ENCODE peak calls at places on chromosomes 1 and 21, in eight cellular contexts. One of them, this sample, is unnamed.

GRCh38 chr1:1535989-1536937 is 4.2 kb downstream of the TMEM240 start:
- DNase-seq in ascending aorta: no peak
- DNase-seq in endothelial cell: no peak
- DNase-seq in activated T-cell treated with anti-CD3 and anti-CD28 coated beads, Interleukin-2, amount 50 U/mL, for 4 hours: no peak
- DNase-seq in left lung: no peak
- DNase-seq in NCI-H1436: no peak
- DNase-seq in left ventricle myocardium inferior: no peak
- DNase-seq in activated naive CD8-positive, alpha-beta T cell treated with anti-CD3 and anti-CD28 coated beads for 36 hours: no peak
- DNase-seq in this sample: no peak

GRCh38 chr1:110597966-110598365 is 8.2 kb downstream of the KCNA2 start:
- DNase-seq in left ventricle myocardium inferior: no peak
- DNase-seq in ascending aorta: no peak
- DNase-seq in activated naive CD8-positive, alpha-beta T cell treated with anti-CD3 and anti-CD28 coated beads for 36 hours: no peak
- DNase-seq in activated T-cell treated with anti-CD3 and anti-CD28 coated beads, Interleukin-2, amount 50 U/mL, for 4 hours: no peak
- DNase-seq in NCI-H1436: no peak
- DNase-seq in endothelial cell: no peak
- DNase-seq in left lung: no peak
- DNase-seq in this sample: no peak

GRCh38 chr21:46081022-46081861 is 16.7 kb upstream of the COL6A2 start:
- DNase-seq in left lung: peak
- DNase-seq in left ventricle myocardium inferior: no peak
- DNase-seq in activated T-cell treated with anti-CD3 and anti-CD28 coated beads, Interleukin-2, amount 50 U/mL, for 4 hours: no peak
- DNase-seq in activated naive CD8-positive, alpha-beta T cell treated with anti-CD3 and anti-CD28 coated beads for 36 hours: no peak
- DNase-seq in NCI-H1436: no peak
- DNase-seq in ascending aorta: no peak
- DNase-seq in endothelial cell: no peak
- DNase-seq in this sample: no peak

GRCh38 chr1:85427844-85428243 is 37.1 kb downstream of the DDAH1 start:
- DNase-seq in activated naive CD8-positive, alpha-beta T cell treated with anti-CD3 and anti-CD28 coated beads for 36 hours: no peak
- DNase-seq in ascending aorta: no peak
- DNase-seq in endothelial cell: no peak
- DNase-seq in left lung: no peak
- DNase-seq in NCI-H1436: no peak
- DNase-seq in left ventricle myocardium inferior: no peak
- DNase-seq in activated T-cell treated with anti-CD3 and anti-CD28 coated beads, Interleukin-2, amount 50 U/mL, for 4 hours: no peak
- DNase-seq in this sample: no peak

GRCh38 chr1:175287849-175288248 is 95.3 kb upstream of the KIAA0040 start:
- DNase-seq in activated T-cell treated with anti-CD3 and anti-CD28 coated beads, Interleukin-2, amount 50 U/mL, for 4 hours: no peak
- DNase-seq in activated naive CD8-positive, alpha-beta T cell treated with anti-CD3 and anti-CD28 coated beads for 36 hours: no peak
- DNase-seq in left ventricle myocardium inferior: no peak
- DNase-seq in left lung: no peak
- DNase-seq in ascending aorta: no peak
- DNase-seq in endothelial cell: no peak
- DNase-seq in NCI-H1436: no peak
- DNase-seq in this sample: no peak

GRCh38 chr21:39082656-39083376 is 100.4 kb downstream of the PSMG1 start:
- DNase-seq in left ventricle myocardium inferior: no peak
- DNase-seq in left lung: no peak
- DNase-seq in endothelial cell: no peak
- DNase-seq in NCI-H1436: no peak
- DNase-seq in activated T-cell treated with anti-CD3 and anti-CD28 coated beads, Interleukin-2, amount 50 U/mL, for 4 hours: no peak
- DNase-seq in activated naive CD8-positive, alpha-beta T cell treated with anti-CD3 and anti-CD28 coated beads for 36 hours: no peak
- DNase-seq in ascending aorta: no peak
- DNase-seq in this sample: no peak

GRCh38 chr1:8910914-8911313 is 32.4 kb upstream of the ENO1 start:
- DNase-seq in NCI-H1436: no peak
- DNase-seq in endothelial cell: no peak
- DNase-seq in left lung: no peak
- DNase-seq in activated naive CD8-positive, alpha-beta T cell treated with anti-CD3 and anti-CD28 coated beads for 36 hours: no peak
- DNase-seq in activated T-cell treated with anti-CD3 and anti-CD28 coated beads, Interleukin-2, amount 50 U/mL, for 4 hours: no peak
- DNase-seq in ascending aorta: no peak
- DNase-seq in left ventricle myocardium inferior: no peak
- DNase-seq in this sample: no peak

GRCh38 chr1:203327684-203328457 is 22.6 kb downstream of the BTG2 start:
- DNase-seq in NCI-H1436: peak
- DNase-seq in left lung: peak
- DNase-seq in endothelial cell: no peak
- DNase-seq in left ventricle myocardium inferior: peak
- DNase-seq in activated T-cell treated with anti-CD3 and anti-CD28 coated beads, Interleukin-2, amount 50 U/mL, for 4 hours: peak
- DNase-seq in activated naive CD8-positive, alpha-beta T cell treated with anti-CD3 and anti-CD28 coated beads for 36 hours: no peak
- DNase-seq in ascending aorta: peak
- DNase-seq in this sample: peak

GRCh38 chr1:237672748-237673147 is 218.0 kb downstream of the ZP4 start:
- DNase-seq in endothelial cell: no peak
- DNase-seq in left lung: no peak
- DNase-seq in left ventricle myocardium inferior: no peak
- DNase-seq in activated T-cell treated with anti-CD3 and anti-CD28 coated beads, Interleukin-2, amount 50 U/mL, for 4 hours: no peak
- DNase-seq in NCI-H1436: peak
- DNase-seq in ascending aorta: no peak
- DNase-seq in activated naive CD8-positive, alpha-beta T cell treated with anti-CD3 and anti-CD28 coated beads for 36 hours: no peak
- DNase-seq in this sample: no peak

This sample was measured in neuronal stem cell.